ENCODE peak calls at places on chromosome 11, in seven cellular contexts. A, G, V, S, Z, K and J are unnamed samples.

GRCh38 chr11:96228472-96228871 is 114.5 kb downstream of the MAML2 start:
- DNase-seq in A (peak), G (peak), V (peak), S (peak), Z (no peak), K (peak), J (peak)

GRCh38 chr11:66478823-66479740 is 1.2 kb upstream of the DPP3 start:
- DNase-seq in A (peak), G (peak), V (peak), S (no peak), Z (no peak), K (peak), J (no peak)

GRCh38 chr11:1299621-1300020 is 9.8 kb downstream of the TOLLIP start:
- DNase-seq in A (peak), G (no peak), V (no peak), S (no peak), Z (no peak), K (no peak), J (no peak)

GRCh38 chr11:74134661-74135515 is 35.9 kb downstream of the C2CD3 start:
- DNase-seq in A (no peak), G (no peak), V (peak), S (no peak), Z (no peak), K (no peak), J (no peak)

GRCh38 chr11:1628506-1629325 is 859 bp upstream of the KRTAP5-5 start:
- DNase-seq in A (peak), G (peak), V (no peak), S (no peak), Z (peak), K (peak), J (peak)

GRCh38 chr11:19595840-19596751 is 116.5 kb upstream of the NAV2 start:
- DNase-seq in A (no peak), G (peak), V (peak), S (no peak), Z (no peak), K (peak), J (no peak)

GRCh38 chr11:433111-433510 is 8.7 kb downstream of the ANO9 start:
- DNase-seq in A (no peak), G (peak), V (no peak), S (no peak), Z (no peak), K (no peak), J (no peak)

GRCh38 chr11:3824714-3825472 is 15.9 kb downstream of the RHOG start:
- DNase-seq in A (peak), G (peak), V (no peak), S (peak), Z (peak), K (no peak), J (peak)

GRCh38 chr11:72314600-72315386 is 70.8 kb upstream of the PHOX2A start:
- DNase-seq in A (no peak), G (no peak), V (no peak), S (no peak), Z (no peak), K (no peak), J (no peak)

GRCh38 chr11:126585388-126586302 is 230.2 kb downstream of the ST3GAL4 start:
- DNase-seq in A (peak), G (peak), V (peak), S (peak), Z (no peak), K (peak), J (peak)

GRCh38 chr11:118295834-118296454 is 8.6 kb upstream of the CD3E start:
- DNase-seq in A (peak), G (no peak), V (peak), S (no peak), Z (no peak), K (peak), J (no peak)
- TF ChIP-seq CTCF in A (no peak), G (peak), V (peak), S (no peak), Z (peak), K (peak), J (no peak)

GRCh38 chr11:16364250-16364649 is 7.9 kb upstream of the SOX6 start:
- DNase-seq in A (no peak), G (no peak), V (no peak), S (no peak), Z (no peak), K (no peak), J (no peak)
- TF ChIP-seq CTCF in A (no peak), G (no peak), V (no peak), S (no peak), Z (no peak), K (no peak), J (no peak)

GRCh38 chr11:69686856-69687255 is 11.7 kb upstream of the LTO1 start:
- DNase-seq in A (no peak), G (no peak), V (peak), S (no peak), Z (no peak), K (no peak), J (no peak)

GRCh38 chr11:69686452-69686851 is 11.3 kb upstream of the LTO1 start:
- DNase-seq in A (no peak), G (no peak), V (no peak), S (no peak), Z (no peak), K (no peak), J (no peak)

GRCh38 chr11:69691449-69691848 is 12.4 kb downstream of the FGF19 start:
- DNase-seq in A (no peak), G (no peak), V (peak), S (no peak), Z (no peak), K (no peak), J (no peak)

GRCh38 chr11:69692422-69692821 is 11.4 kb downstream of the FGF19 start:
- DNase-seq in A (no peak), G (no peak), V (no peak), S (no peak), Z (no peak), K (no peak), J (no peak)

GRCh38 chr11:69689484-69690319 is 14.1 kb downstream of the FGF19 start:
- DNase-seq in A (no peak), G (no peak), V (no peak), S (no peak), Z (no peak), K (no peak), J (no peak)
- TF ChIP-seq CTCF in A (no peak), G (no peak), V (no peak), S (no peak), Z (no peak), K (no peak), J (no peak)

GRCh38 chr11:82038151-82038550 is 695.5 kb downstream of the FAM181B start:
- DNase-seq in A (no peak), G (no peak), V (no peak), S (no peak), Z (no peak), K (no peak), J (no peak)
- TF ChIP-seq CTCF in A (no peak), G (no peak), V (peak), S (no peak), Z (no peak), K (no peak), J (no peak)

GRCh38 chr11:70490723-70491558 is 92.6 kb downstream of the CTTN start:
- DNase-seq in A (no peak), G (peak), V (no peak), S (no peak), Z (no peak), K (no peak), J (no peak)
- TF ChIP-seq CTCF in A (no peak), G (no peak), V (no peak), S (no peak), Z (no peak), K (no peak), J (no peak)